ENCODE peak calls at places on chromosomes 13 and 19, in ten cellular contexts. B is GM23248, U is neural progenitor cell, N is left ventricle myocardium inferior, J is heart right ventricle, F is sigmoid colon, K is pancreas, M is colonic mucosa, S is epithelial cell of esophagus, V is OCI-LY7. T is an unnamed sample.

GRCh38 chr13:27915301-27916207 is 4.2 kb upstream of the PDX1 start:
- DNase-seq in J (no peak), M (no peak), F (no peak), S (peak), U (no peak), B (no peak), V (no peak), N (no peak), K (no peak), T (no peak)

GRCh38 chr13:39956036-39956435 is 300.6 kb downstream of the COG6 start:
- DNase-seq in S (peak), K (no peak), U (no peak), V (peak), B (no peak), M (no peak), F (no peak), N (no peak), J (no peak), T (no peak)

GRCh38 chr13:39676315-39676876 is 20.9 kb downstream of the COG6 start:
- DNase-seq in J (no peak), B (peak), V (peak), S (peak), M (no peak), U (peak), N (no peak), F (no peak), K (no peak), T (peak)

GRCh38 chr13:99800004-99800403 is 171.6 kb downstream of the ZIC5 start:
- DNase-seq in S (no peak), K (no peak), F (no peak), V (no peak), N (no peak), M (no peak), B (no peak), J (no peak), U (no peak), T (no peak)

GRCh38 chr19:15923702-15924101 is 10.6 kb downstream of the CYP4F11 start:
- DNase-seq in M (peak), S (no peak), K (no peak), J (no peak), B (no peak), N (no peak), V (no peak), U (no peak), F (no peak), T (no peak)

GRCh38 chr19:56837892-56838679 is 2.4 kb downstream of the PEG3 start:
- DNase-seq in U (no peak), M (peak), B (peak), F (peak), N (peak), S (no peak), V (no peak), J (peak), K (peak), T (no peak)

GRCh38 chr13:99269627-99270252 is 11.6 kb upstream of the GPR18 start:
- DNase-seq in J (no peak), V (peak), K (no peak), B (peak), S (peak), U (peak), N (no peak), M (no peak), F (no peak), T (peak)

GRCh38 chr13:113451951-113452421 is 1.3 kb downstream of the ADPRHL1 start:
- DNase-seq in K (no peak), S (no peak), U (no peak), B (no peak), F (peak), J (peak), M (no peak), N (peak), V (no peak), T (no peak)

GRCh38 chr19:53463263-53463662 is 4.3 kb upstream of the ZNF813 start:
- DNase-seq in V (peak), M (peak), N (peak), B (peak), U (peak), F (peak), K (peak), J (peak), S (no peak), T (no peak)

GRCh38 chr19:49333426-49334288 is 1.5 kb upstream of the CD37 start:
- DNase-seq in V (peak), U (no peak), N (no peak), S (peak), F (no peak), K (no peak), M (peak), J (no peak), B (peak), T (no peak)

GRCh38 chr13:78032132-78032531 is 113.5 kb upstream of the EDNRB start:
- DNase-seq in U (no peak), F (no peak), K (no peak), J (no peak), M (no peak), N (no peak), S (no peak), B (no peak), V (no peak), T (no peak)

GRCh38 chr13:74570834-74571233 is 436.6 kb upstream of the KLF12 start:
- DNase-seq in N (no peak), B (peak), J (no peak), U (no peak), F (no peak), S (peak), M (no peak), K (no peak), V (no peak), T (no peak)

GRCh38 chr19:55305491-55305890 is 19.6 kb downstream of the TMEM150B start:
- DNase-seq in B (peak), U (peak), V (peak), J (no peak), K (no peak), F (no peak), N (no peak), M (peak), S (peak), T (peak)

GRCh38 chr19:17259118-17259780 is 5.3 kb downstream of the USHBP1 start:
- DNase-seq in J (no peak), F (no peak), U (no peak), V (no peak), N (no peak), K (peak), M (no peak), S (peak), B (peak), T (no peak)

GRCh38 chr19:17615889-17616685 is 60.6 kb downstream of the COLGALT1 start:
- DNase-seq in N (no peak), V (no peak), K (no peak), U (peak), S (no peak), F (no peak), B (peak), M (no peak), J (no peak), T (no peak)

GRCh38 chr19:13505761-13506549 is at the start of gene CACNA1A:
- DNase-seq in F (no peak), B (peak), S (peak), U (peak), N (no peak), M (no peak), J (no peak), V (no peak), K (no peak), T (no peak)

GRCh38 chr13:50129065-50129922 is 114.0 kb downstream of the KCNRG start:
- DNase-seq in M (no peak), S (no peak), K (no peak), V (peak), J (no peak), U (peak), B (no peak), N (peak), F (no peak), T (no peak)

GRCh38 chr13:110183925-110184324 is 123.0 kb downstream of the COL4A1 start:
- DNase-seq in J (no peak), U (no peak), M (no peak), F (peak), N (no peak), V (no peak), B (peak), K (no peak), S (no peak), T (no peak)

GRCh38 chr13:51684076-51684475 is 99.8 kb downstream of the WDFY2 start:
- DNase-seq in U (no peak), V (no peak), K (no peak), M (no peak), F (no peak), J (no peak), S (no peak), B (peak), N (no peak), T (no peak)

GRCh38 chr19:18464646-18465045 is 26.7 kb upstream of the ISYNA1 start:
- DNase-seq in N (peak), U (no peak), B (peak), F (peak), K (peak), J (peak), V (no peak), M (peak), S (peak), T (no peak)

GRCh38 chr19:3287814-3288213 is 63.4 kb downstream of the CELF5 start:
- DNase-seq in J (no peak), B (no peak), U (no peak), S (no peak), V (no peak), M (no peak), N (no peak), K (no peak), F (no peak), T (no peak)

GRCh38 chr19:5138606-5139594 is 170.0 kb downstream of the KDM4B start:
- DNase-seq in V (no peak), U (no peak), F (no peak), N (no peak), J (peak), B (peak), M (peak), S (peak), K (peak), T (no peak)

GRCh38 chr13:106507560-106508274 is 27.7 kb downstream of the EFNB2 start:
- DNase-seq in M (no peak), S (peak), F (no peak), V (no peak), J (no peak), B (peak), U (peak), K (no peak), N (no peak), T (no peak)

GRCh38 chr19:38691938-38692457 is 44.5 kb downstream of the ACTN4 start:
- DNase-seq in M (no peak), F (peak), S (peak), J (no peak), B (peak), N (no peak), K (no peak), U (no peak), V (no peak), T (no peak)

GRCh38 chr13:85729296-85729695 is 69.9 kb downstream of the SLITRK6 start:
- DNase-seq in F (no peak), V (no peak), M (no peak), J (no peak), S (peak), B (no peak), N (no peak), K (no peak), U (no peak), T (no peak)

GRCh38 chr13:85725433-85725832 is 73.8 kb downstream of the SLITRK6 start:
- DNase-seq in S (peak), K (no peak), V (no peak), F (no peak), U (no peak), M (no peak), J (no peak), B (no peak), N (no peak), T (no peak)

GRCh38 chr13:85724554-85725432 is 74.4 kb downstream of the SLITRK6 start:
- DNase-seq in S (peak), F (no peak), N (no peak), B (no peak), V (no peak), J (no peak), U (no peak), M (no peak), K (no peak), T (no peak)

GRCh38 chr13:85728831-85729230 is 70.4 kb downstream of the SLITRK6 start:
- DNase-seq in M (no peak), K (no peak), F (no peak), V (no peak), J (no peak), N (no peak), S (no peak), B (no peak), U (no peak), T (no peak)
- H3K4me3 ChIP-seq in M (no peak), K (no peak), F (no peak), V (no peak), J (no peak), N (no peak), S (no peak), B (no peak), U (no peak), T (no peak)

DNA sequence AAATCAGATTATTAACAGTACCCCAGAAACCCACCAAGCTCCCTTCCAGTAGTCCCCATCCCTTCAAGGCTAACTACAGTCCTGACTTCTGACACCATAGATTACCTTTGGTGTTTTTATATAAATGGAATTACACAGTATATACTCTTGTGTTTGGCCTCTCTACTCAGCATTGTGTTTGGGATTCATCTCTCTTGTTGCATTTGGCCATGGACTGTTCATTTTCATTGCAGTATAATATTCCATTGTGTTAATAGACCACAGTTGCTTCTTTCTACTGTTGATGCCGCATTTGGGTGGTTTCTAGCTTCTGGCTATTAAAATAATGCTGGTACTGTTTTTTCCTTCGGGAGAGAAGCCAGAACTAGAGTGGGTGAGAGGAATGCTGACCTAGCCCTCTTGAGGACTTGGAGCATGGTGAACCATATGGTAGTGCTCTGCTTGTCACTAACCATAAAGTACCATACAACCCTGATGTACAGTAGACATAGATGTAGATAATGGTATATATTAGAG is 18.9 kb upstream of the GARRE1 start:
- DNase-seq in U (no peak), S (no peak), V (no peak), J (no peak), B (no peak), F (no peak), N (no peak), M (no peak), K (no peak), T (no peak)
- H3K4me3 ChIP-seq in U (no peak), S (no peak), V (no peak), J (no peak), B (no peak), F (no peak), N (no peak), M (no peak), K (no peak), T (no peak)

DNA sequence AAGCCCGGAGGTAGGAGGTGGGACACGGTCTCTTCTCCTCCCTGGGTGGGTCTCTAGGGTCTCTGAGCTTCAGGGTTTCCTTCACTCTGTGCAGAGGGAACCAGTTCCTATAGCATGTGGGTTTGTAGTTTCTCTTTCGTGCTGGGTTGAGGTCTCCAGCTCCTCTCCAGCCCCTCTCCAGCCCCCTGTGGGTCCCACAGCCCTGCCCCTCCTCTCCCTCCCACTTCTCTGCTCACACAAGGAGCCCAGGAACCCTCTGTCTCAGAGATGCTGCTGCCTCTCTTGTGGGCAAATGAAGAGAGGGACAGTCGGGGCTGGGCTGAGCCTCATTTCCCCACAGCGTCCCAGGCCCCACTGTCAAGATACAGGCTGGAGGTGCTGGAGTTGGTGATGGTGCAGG is 1.4 kb downstream of the SIGLEC7 start:
- DNase-seq in V (no peak), M (no peak), B (no peak), N (no peak), J (no peak), K (no peak), F (no peak), S (no peak), U (no peak), T (no peak)
- H3K4me3 ChIP-seq in V (no peak), M (no peak), B (no peak), N (no peak), J (no peak), K (no peak), F (no peak), S (no peak), U (no peak), T (no peak)

GRCh38 chr19:6531956-6532243 is 1.1 kb downstream of the TNFSF9 start:
- DNase-seq in U (no peak), K (no peak), B (no peak), N (no peak), F (no peak), J (no peak), M (no peak), V (peak), S (no peak), T (no peak)
- H3K4me3 ChIP-seq in U (no peak), K (no peak), B (peak), N (peak), F (no peak), J (peak), M (no peak), V (peak), S (peak), T (no peak)

GRCh38 chr19:40089462-40089861 is 1.3 kb downstream of the ZNF780A start:
- DNase-seq in M (no peak), J (no peak), S (no peak), V (peak), U (no peak), F (no peak), N (no peak), B (peak), K (no peak), T (no peak)
- H3K4me3 ChIP-seq in M (peak), J (peak), S (peak), V (peak), U (peak), F (peak), N (peak), B (peak), K (peak), T (peak)

GRCh38 chr13:36430247-36431203 is 1.8 kb upstream of the CCNA1 start:
- DNase-seq in V (no peak), M (no peak), J (peak), F (no peak), N (peak), B (peak), S (peak), K (peak), U (peak), T (no peak)
- H3K4me3 ChIP-seq in V (no peak), M (no peak), J (peak), F (no peak), N (peak), B (no peak), S (peak), K (no peak), U (peak), T (no peak)